ENCODE peak calls at places on chromosome 16, in five cellular contexts. One of them, this sample, is unnamed.

GRCh38 chr16:62853887-62854286 is 817.6 kb upstream of the CDH8 start:
- DNase-seq in IMR-90: no peak
- DNase-seq in CD8-positive, alpha-beta T cell: no peak
- DNase-seq in endothelial cell: no peak
- DNase-seq in progenitor cell of endocrine pancreas: no peak
- DNase-seq in this sample: no peak

GRCh38 chr16:16025214-16025968 is 76.0 kb downstream of the ABCC1 start:
- DNase-seq in IMR-90: peak; percentile 97
- DNase-seq in CD8-positive, alpha-beta T cell: peak; percentile 41
- DNase-seq in progenitor cell of endocrine pancreas: no peak
- DNase-seq in endothelial cell: no peak
- DNase-seq in this sample: no peak

GRCh38 chr16:87604572-87605135 is 2.3 kb downstream of the JPH3 start:
- DNase-seq in IMR-90: no peak
- DNase-seq in progenitor cell of endocrine pancreas: no peak
- DNase-seq in endothelial cell: no peak
- DNase-seq in CD8-positive, alpha-beta T cell: no peak
- DNase-seq in this sample: no peak

GRCh38 chr16:23836404-23837291 is 865 bp downstream of the PRKCB start:
- DNase-seq in progenitor cell of endocrine pancreas: no peak
- DNase-seq in IMR-90: no peak
- DNase-seq in CD8-positive, alpha-beta T cell: peak; percentile 74
- DNase-seq in endothelial cell: peak; percentile 22
- DNase-seq in this sample: peak; percentile 61

GRCh38 chr16:69741519-69741918 is 13.2 kb downstream of the NOB1 start:
- DNase-seq in IMR-90: peak; percentile 67
- DNase-seq in endothelial cell: no peak
- DNase-seq in CD8-positive, alpha-beta T cell: no peak
- DNase-seq in progenitor cell of endocrine pancreas: no peak
- DNase-seq in this sample: no peak

GRCh38 chr16:68083861-68084503 is 1.2 kb upstream of the NFATC3 start:
- DNase-seq in endothelial cell: peak; percentile 25
- DNase-seq in IMR-90: peak; percentile 37
- DNase-seq in progenitor cell of endocrine pancreas: no peak
- DNase-seq in CD8-positive, alpha-beta T cell: no peak
- DNase-seq in this sample: no peak

GRCh38 chr16:55490301-55490700 is 11.3 kb downstream of the MMP2 start:
- DNase-seq in IMR-90: no peak
- DNase-seq in CD8-positive, alpha-beta T cell: no peak
- DNase-seq in progenitor cell of endocrine pancreas: no peak
- DNase-seq in endothelial cell: no peak
- DNase-seq in this sample: no peak

GRCh38 chr16:13829712-13830304 is 90.1 kb upstream of the ERCC4 start:
- DNase-seq in CD8-positive, alpha-beta T cell: no peak
- DNase-seq in progenitor cell of endocrine pancreas: no peak
- DNase-seq in IMR-90: no peak
- DNase-seq in endothelial cell: no peak
- DNase-seq in this sample: no peak

GRCh38 chr16:77894054-77894632 is 105.8 kb downstream of the VAT1L start:
- DNase-seq in progenitor cell of endocrine pancreas: no peak
- DNase-seq in CD8-positive, alpha-beta T cell: no peak
- DNase-seq in IMR-90: no peak
- DNase-seq in endothelial cell: no peak
- DNase-seq in this sample: no peak

GRCh38 chr16:24491721-24492120 is 47.6 kb upstream of the RBBP6 start:
- DNase-seq in IMR-90: no peak
- DNase-seq in endothelial cell: no peak
- DNase-seq in progenitor cell of endocrine pancreas: no peak
- DNase-seq in CD8-positive, alpha-beta T cell: no peak
- DNase-seq in this sample: no peak

GRCh38 chr16:70738083-70738977 is 52.5 kb upstream of the MTSS2 start:
- DNase-seq in IMR-90: peak; percentile 93
- DNase-seq in endothelial cell: peak; percentile 71
- DNase-seq in progenitor cell of endocrine pancreas: no peak
- DNase-seq in CD8-positive, alpha-beta T cell: peak; percentile 58
- DNase-seq in this sample: no peak

GRCh38 chr16:2840914-2841313 is 10.8 kb downstream of the ZG16B start:
- DNase-seq in IMR-90: no peak
- DNase-seq in progenitor cell of endocrine pancreas: no peak
- DNase-seq in endothelial cell: no peak
- DNase-seq in CD8-positive, alpha-beta T cell: no peak
- DNase-seq in this sample: no peak

GRCh38 chr16:70160388-70160787 is 13.2 kb upstream of the CLEC18C start:
- DNase-seq in IMR-90: no peak
- DNase-seq in endothelial cell: no peak
- DNase-seq in CD8-positive, alpha-beta T cell: no peak
- DNase-seq in progenitor cell of endocrine pancreas: no peak
- DNase-seq in this sample: peak; percentile 23

GRCh38 chr16:83393196-83393981 is 414.4 kb upstream of the HSBP1 start:
- DNase-seq in endothelial cell: no peak
- DNase-seq in CD8-positive, alpha-beta T cell: no peak
- DNase-seq in IMR-90: peak; percentile 33
- DNase-seq in progenitor cell of endocrine pancreas: no peak
- DNase-seq in this sample: no peak

GRCh38 chr16:55663770-55664677 is 8.2 kb downstream of the SLC6A2 start:
- DNase-seq in CD8-positive, alpha-beta T cell: no peak
- DNase-seq in progenitor cell of endocrine pancreas: no peak
- DNase-seq in IMR-90: no peak
- DNase-seq in endothelial cell: no peak
- DNase-seq in this sample: no peak

GRCh38 chr16:23781176-23781575 is 26.4 kb downstream of the CHP2 start:
- DNase-seq in endothelial cell: no peak
- DNase-seq in IMR-90: no peak
- DNase-seq in CD8-positive, alpha-beta T cell: no peak
- DNase-seq in progenitor cell of endocrine pancreas: no peak
- DNase-seq in this sample: no peak

DNA sequence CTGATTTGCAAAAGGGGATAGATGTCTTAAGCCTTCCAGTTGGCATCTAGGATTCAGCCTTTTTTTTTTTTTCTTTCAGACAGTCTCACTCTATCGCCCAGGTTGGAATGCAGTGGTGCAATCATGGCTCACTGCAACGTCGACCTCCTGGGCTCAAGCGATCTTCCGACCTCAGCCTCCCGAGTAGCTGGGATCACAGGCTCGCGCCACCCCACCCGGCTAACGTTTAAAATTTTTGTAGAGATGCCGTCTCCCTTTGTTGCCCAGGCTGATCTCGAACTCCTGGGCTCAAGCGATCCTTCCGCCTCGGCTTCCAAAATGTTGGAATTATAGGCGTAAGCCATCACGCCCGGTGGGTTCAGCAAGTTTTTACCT is 571 bp upstream of the CCP110 start:
- DNase-seq in CD8-positive, alpha-beta T cell: no peak
- DNase-seq in IMR-90: no peak
- DNase-seq in progenitor cell of endocrine pancreas: no peak
- DNase-seq in endothelial cell: no peak
- DNase-seq in this sample: no peak
- TF ChIP-seq CTCF in CD8-positive, alpha-beta T cell: no peak
- TF ChIP-seq CTCF in IMR-90: no peak
- TF ChIP-seq CTCF in progenitor cell of endocrine pancreas: no peak
- TF ChIP-seq CTCF in endothelial cell: no peak
- TF ChIP-seq CTCF in this sample: no peak

DNA sequence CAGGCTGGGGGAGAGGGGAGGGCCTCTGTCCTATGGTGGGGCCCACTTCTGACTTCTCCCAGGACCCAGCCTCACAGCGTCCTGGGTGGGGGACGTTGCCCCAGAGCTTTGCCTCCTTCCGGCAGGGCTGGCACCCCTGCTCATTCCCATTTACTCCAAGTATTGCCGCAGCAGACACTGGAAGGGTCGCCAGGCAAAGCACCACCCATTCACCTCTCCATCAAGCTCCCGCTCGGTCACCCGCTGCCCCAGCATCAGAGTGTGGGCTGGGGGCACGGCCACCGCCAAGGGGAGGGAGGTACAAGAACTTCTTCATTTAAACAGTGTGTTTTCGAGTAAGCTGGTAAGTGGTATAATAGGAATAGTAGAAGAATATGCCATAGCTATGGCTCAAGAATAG is 52.8 kb upstream of the GNG13 start:
- DNase-seq in progenitor cell of endocrine pancreas: no peak
- DNase-seq in endothelial cell: no peak
- DNase-seq in CD8-positive, alpha-beta T cell: no peak
- DNase-seq in IMR-90: no peak
- DNase-seq in this sample: no peak
- TF ChIP-seq CTCF in progenitor cell of endocrine pancreas: no peak
- TF ChIP-seq CTCF in endothelial cell: no peak
- TF ChIP-seq CTCF in CD8-positive, alpha-beta T cell: no peak
- TF ChIP-seq CTCF in IMR-90: no peak
- TF ChIP-seq CTCF in this sample: no peak

GRCh38 chr16:89135166-89135565 is 36.4 kb upstream of the CDH15 start:
- DNase-seq in CD8-positive, alpha-beta T cell: peak; percentile 9
- DNase-seq in progenitor cell of endocrine pancreas: no peak
- DNase-seq in IMR-90: no peak
- DNase-seq in endothelial cell: no peak
- DNase-seq in this sample: peak; percentile 22
- TF ChIP-seq CTCF in CD8-positive, alpha-beta T cell: no peak
- TF ChIP-seq CTCF in progenitor cell of endocrine pancreas: no peak
- TF ChIP-seq CTCF in IMR-90: no peak
- TF ChIP-seq CTCF in endothelial cell: no peak
- TF ChIP-seq CTCF in this sample: no peak

DNA sequence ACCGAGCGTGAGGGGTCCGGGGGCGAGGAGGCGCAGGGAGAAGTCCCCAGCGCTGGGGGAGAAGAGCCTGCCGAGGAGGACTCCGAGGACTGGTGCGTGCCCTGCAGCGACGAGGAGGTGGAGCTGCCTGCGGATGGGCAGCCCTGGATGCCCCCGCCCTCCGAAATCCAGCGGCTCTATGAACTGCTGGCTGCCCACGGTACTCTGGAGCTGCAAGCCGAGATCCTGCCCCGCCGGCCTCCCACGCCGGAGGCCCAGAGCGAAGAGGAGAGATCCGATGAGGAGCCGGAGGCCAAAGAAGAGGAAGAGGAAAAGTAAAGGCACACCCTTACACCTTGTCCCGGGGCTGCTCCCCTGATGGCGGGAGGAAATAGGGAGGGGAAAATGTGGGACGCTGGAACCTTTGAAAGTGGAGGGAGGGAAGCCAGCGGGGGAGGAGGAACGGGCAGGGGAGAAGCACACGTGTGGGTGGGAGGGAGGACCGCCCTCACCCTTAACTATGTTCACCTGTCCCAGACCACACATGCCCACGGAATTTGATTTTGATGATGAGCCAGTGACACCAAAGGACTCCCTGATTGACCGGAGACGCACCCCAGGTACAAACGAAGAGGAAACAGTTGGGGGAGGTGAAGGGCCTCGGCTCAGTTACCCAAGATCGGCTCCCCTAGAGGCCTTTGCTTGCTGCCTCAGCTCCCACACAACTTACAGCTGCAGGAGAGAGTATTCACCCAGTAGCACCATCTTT is 916 bp downstream of the PAGR1 start:
- DNase-seq in CD8-positive, alpha-beta T cell: peak; percentile 63
- DNase-seq in endothelial cell: peak; percentile 48
- DNase-seq in progenitor cell of endocrine pancreas: no peak
- DNase-seq in IMR-90: peak; percentile 60
- DNase-seq in this sample: no peak
- TF ChIP-seq CTCF in CD8-positive, alpha-beta T cell: no peak
- TF ChIP-seq CTCF in endothelial cell: no peak
- TF ChIP-seq CTCF in progenitor cell of endocrine pancreas: peak; percentile 13
- TF ChIP-seq CTCF in IMR-90: no peak
- TF ChIP-seq CTCF in this sample: no peak

DNA sequence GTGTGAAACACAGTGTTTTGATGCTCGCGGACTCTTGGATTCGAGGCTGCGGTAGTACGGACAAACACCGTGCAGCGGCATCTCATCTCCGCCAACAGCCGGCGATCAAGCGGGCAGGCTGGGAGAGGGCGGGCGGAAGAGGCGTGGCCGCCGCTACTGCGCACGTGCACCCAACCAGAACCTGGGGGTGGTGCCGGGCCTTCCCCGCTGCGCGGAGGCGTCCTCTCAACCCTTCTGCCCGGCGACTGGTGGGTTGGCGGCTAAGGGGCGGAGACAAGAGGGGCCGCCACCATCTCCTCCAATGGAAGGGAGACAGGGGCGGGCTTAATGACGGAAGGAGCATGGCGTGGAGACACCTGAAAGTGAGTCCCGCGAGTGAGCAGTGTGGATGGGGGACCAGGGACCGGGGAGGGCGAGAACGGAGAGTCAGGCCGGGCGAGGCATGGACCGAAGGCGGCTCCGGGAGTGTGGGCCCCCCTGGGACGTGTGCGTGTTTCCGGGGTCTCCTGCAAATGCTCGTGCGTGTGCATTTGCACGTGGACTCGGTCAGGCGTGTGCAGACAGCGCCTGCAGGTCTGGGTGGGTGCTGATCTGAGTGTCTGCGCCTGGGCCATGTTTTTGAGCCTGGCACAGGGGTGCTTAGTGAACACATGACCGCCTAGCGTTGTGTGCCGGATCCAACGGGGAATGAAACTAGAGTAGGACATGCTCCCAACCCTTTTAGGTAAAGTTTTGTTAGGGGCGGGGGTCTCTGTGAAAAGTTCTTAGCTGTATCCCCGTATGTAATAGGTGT is at the start of gene DHODH:
- DNase-seq in progenitor cell of endocrine pancreas: peak; percentile 94
- DNase-seq in IMR-90: peak; percentile 96
- DNase-seq in CD8-positive, alpha-beta T cell: peak; percentile 98
- DNase-seq in endothelial cell: peak; percentile 97
- DNase-seq in this sample: peak; percentile 98
- TF ChIP-seq CTCF in progenitor cell of endocrine pancreas: no peak
- TF ChIP-seq CTCF in IMR-90: peak; percentile 4
- TF ChIP-seq CTCF in CD8-positive, alpha-beta T cell: no peak
- TF ChIP-seq CTCF in endothelial cell: no peak
- TF ChIP-seq CTCF in this sample: no peak

DNA sequence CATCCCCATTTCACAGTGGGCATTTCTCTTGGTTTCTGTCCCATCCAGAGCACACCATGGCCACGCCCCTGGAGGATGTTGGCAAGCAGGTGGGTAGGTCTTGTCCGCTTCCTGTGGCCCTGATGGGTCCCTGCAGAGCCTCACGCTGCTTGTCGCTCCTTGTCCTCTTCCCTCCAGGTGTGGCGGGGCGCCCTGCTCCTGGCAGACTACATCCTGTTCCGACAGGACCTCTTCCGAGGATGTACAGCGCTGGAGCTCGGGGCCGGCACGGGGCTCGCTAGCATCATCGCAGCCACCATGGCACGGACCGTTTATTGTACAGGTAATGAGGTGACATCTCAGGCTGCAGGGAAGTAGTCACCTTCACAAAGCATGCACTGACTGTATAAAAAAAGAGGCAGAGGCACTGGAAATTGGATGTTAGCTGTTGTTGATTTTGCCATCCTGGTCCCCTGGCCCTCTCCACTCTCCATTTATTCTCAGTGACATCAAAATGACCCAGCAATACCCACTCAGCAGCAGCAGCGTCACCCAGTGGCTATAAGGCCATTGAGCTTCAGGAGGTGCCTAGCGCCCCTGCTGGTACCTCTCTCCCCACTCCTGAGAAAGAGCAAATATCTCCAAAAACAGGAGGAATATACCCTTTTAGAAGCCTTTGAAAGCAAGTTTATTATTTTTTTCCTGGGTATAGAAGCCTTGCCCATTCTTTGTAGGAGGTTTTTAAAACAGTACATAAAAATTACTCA is 13.7 kb downstream of the METTL22 start:
- DNase-seq in progenitor cell of endocrine pancreas: peak; percentile 19
- DNase-seq in IMR-90: peak; percentile 28
- DNase-seq in endothelial cell: peak; percentile 51
- DNase-seq in CD8-positive, alpha-beta T cell: no peak
- DNase-seq in this sample: no peak
- TF ChIP-seq CTCF in progenitor cell of endocrine pancreas: peak; percentile 86
- TF ChIP-seq CTCF in IMR-90: peak; percentile 83
- TF ChIP-seq CTCF in endothelial cell: peak; percentile 49
- TF ChIP-seq CTCF in CD8-positive, alpha-beta T cell: no peak
- TF ChIP-seq CTCF in this sample: peak; percentile 18

This sample was measured in CD14-positive monocyte.